ENCODE peak calls at places on chromosome 20, in five cellular contexts. Y is neuronal stem cell; V is T-helper 2 cell; Q is stimulated activated CD4-positive, alpha-beta T cell treated with anti-CD3 and anti-CD28 coated beads, Interleukin-4, amount 100 ng/mL, for 48 hours; P is T-helper 17 cell. G is an unnamed sample.

GRCh38 chr20:56801991-56802740 is 173.1 kb downstream of the TFAP2C start:
- DNase-seq in Y (no peak), V (no peak), Q (no peak), P (no peak), G (no peak)

GRCh38 chr20:53513168-53513488 is 80.5 kb downstream of the ZNF217 start:
- DNase-seq in Y (no peak), V (no peak), Q (no peak), P (no peak), G (no peak)

GRCh38 chr20:62977613-62978558 is 25.4 kb downstream of the SLC17A9 start:
- DNase-seq in Y (no peak), V (peak; percentile 87), Q (peak; percentile 71), P (peak; percentile 75), G (peak; percentile 70)

GRCh38 chr20:4626228-4626627 is 95.5 kb upstream of the PRND start:
- DNase-seq in Y (no peak), V (no peak), Q (no peak), P (no peak), G (no peak)

GRCh38 chr20:57080796-57081195 is 185.6 kb downstream of the BMP7 start:
- DNase-seq in Y (no peak), V (no peak), Q (no peak), P (no peak), G (no peak)

GRCh38 chr20:63216849-63217471 is 1.0 kb upstream of the YTHDF1 start:
- DNase-seq in Y (no peak), V (no peak), Q (no peak), P (no peak), G (no peak)

GRCh38 chr20:60976913-60977312 is 275.1 kb upstream of the CDH4 start:
- DNase-seq in Y (no peak), V (no peak), Q (no peak), P (no peak), G (no peak)

GRCh38 chr20:17172826-17173420 is 53.9 kb upstream of the PCSK2 start:
- DNase-seq in Y (no peak), V (no peak), Q (no peak), P (no peak), G (no peak)

GRCh38 chr20:53826597-53827291 is 233.1 kb upstream of the ZNF217 start:
- DNase-seq in Y (no peak), V (no peak), Q (no peak), P (no peak), G (no peak)

GRCh38 chr20:57193094-57193493 is 73.3 kb downstream of the BMP7 start:
- DNase-seq in Y (no peak), V (no peak), Q (no peak), P (no peak), G (no peak)

GRCh38 chr20:59342017-59342957 is 41.9 kb downstream of the EDN3 start:
- DNase-seq in Y (no peak), V (no peak), Q (no peak), P (no peak), G (no peak)

GRCh38 chr20:34562643-34563042 is 4.1 kb downstream of the MAP1LC3A start:
- DNase-seq in Y (no peak), V (no peak), Q (no peak), P (no peak), G (no peak)

GRCh38 chr20:38875170-38875993 is 50.8 kb upstream of the FAM83D start:
- DNase-seq in Y (no peak), V (peak; percentile 53), Q (no peak), P (no peak), G (no peak)

GRCh38 chr20:3194617-3195280 is 9.7 kb downstream of the DDRGK1 start:
- DNase-seq in Y (no peak), V (no peak), Q (no peak), P (no peak), G (no peak)

GRCh38 chr20:54076259-54076658 is 5.9 kb upstream of the BCAS1 start:
- DNase-seq in Y (no peak), V (no peak), Q (no peak), P (no peak), G (no peak)

GRCh38 chr20:25148181-25148981 is 47.1 kb upstream of the ENTPD6 start:
- DNase-seq in Y (no peak), V (peak; percentile 48), Q (peak; percentile 47), P (no peak), G (peak; percentile 71)

G was measured in stimulated activated naive CD4-positive, alpha-beta T cell.